ENCODE peak calls at places on chromosomes 16 and 17, in seven cellular contexts. G is stimulated activated naive CD8-positive, alpha-beta T cell treated with anti-CD3 and anti-CD28 coated beads, Interleukin-15, amount 100 ng/mL, for 72 hours; J is HFF-Myc; S is HS-5; E is psoas muscle; V is SK-N-DZ; L is GM03348. U is an unnamed sample.

GRCh38 chr17:66930933-66931332 is 33.6 kb upstream of the CACNG4 start:
- DNase-seq in G (no peak), J (no peak), S (no peak), E (no peak), V (no peak), L (no peak), U (no peak)

GRCh38 chr17:71402661-71403141 is 718.1 kb upstream of the SOX9 start:
- DNase-seq in G (no peak), J (no peak), S (no peak), E (no peak), V (peak), L (no peak), U (no peak)

GRCh38 chr16:12171206-12171605 is 194.7 kb downstream of the SNX29 start:
- DNase-seq in G (no peak), J (no peak), S (no peak), E (no peak), V (no peak), L (peak), U (no peak)

GRCh38 chr16:3456374-3456773 is 12.9 kb downstream of the NAA60 start:
- DNase-seq in G (no peak), J (no peak), S (no peak), E (no peak), V (no peak), L (no peak), U (no peak)

GRCh38 chr16:30350134-30350871 is 4.8 kb downstream of the CD2BP2 start:
- DNase-seq in G (peak), J (no peak), S (no peak), E (no peak), V (no peak), L (no peak), U (peak)

GRCh38 chr17:39838057-39838456 is 26.1 kb downstream of the IKZF3 start:
- DNase-seq in G (no peak), J (no peak), S (no peak), E (no peak), V (no peak), L (no peak), U (no peak)

GRCh38 chr16:20902426-20902825 is 1.9 kb downstream of the LYRM1 start:
- DNase-seq in G (no peak), J (no peak), S (no peak), E (no peak), V (no peak), L (no peak), U (no peak)

GRCh38 chr16:67170168-67170947 is at the start of gene NOL3:
- DNase-seq in G (peak), J (no peak), S (peak), E (peak), V (peak), L (peak), U (no peak)

GRCh38 chr17:7888184-7888920 is at the start of gene CHD3:
- DNase-seq in G (peak), J (no peak), S (no peak), E (no peak), V (peak), L (peak), U (no peak)

GRCh38 chr17:45718791-45719190 is 65.3 kb upstream of the CRHR1 start:
- DNase-seq in G (no peak), J (no peak), S (no peak), E (no peak), V (no peak), L (no peak), U (no peak)

GRCh38 chr17:60790205-60790604 is 112.6 kb downstream of the BCAS3 start:
- DNase-seq in G (no peak), J (no peak), S (no peak), E (no peak), V (no peak), L (no peak), U (no peak)

GRCh38 chr16:4303973-4304372 is 11.9 kb upstream of the GLIS2 start:
- DNase-seq in G (no peak), J (no peak), S (no peak), E (no peak), V (no peak), L (no peak), U (no peak)

GRCh38 chr17:71975998-71976649 is 144.7 kb upstream of the SOX9 start:
- DNase-seq in G (no peak), J (peak), S (peak), E (peak), V (peak), L (peak), U (no peak)

GRCh38 chr17:3672571-3672970 is 4.0 kb downstream of the EMC6 start:
- DNase-seq in G (no peak), J (no peak), S (no peak), E (no peak), V (no peak), L (no peak), U (no peak)

GRCh38 chr16:89972244-89973234 is 24.0 kb downstream of the DEF8 start:
- DNase-seq in G (peak), J (peak), S (no peak), E (peak), V (peak), L (peak), U (peak)

GRCh38 chr16:65781363-65781762 is 585.1 kb upstream of the CDH5 start:
- DNase-seq in G (no peak), J (no peak), S (no peak), E (no peak), V (peak), L (peak), U (no peak)

GRCh38 chr17:49162866-49163265 is 30.3 kb downstream of the B4GALNT2 start:
- DNase-seq in G (no peak), J (no peak), S (no peak), E (no peak), V (no peak), L (no peak), U (no peak)

GRCh38 chr17:66637491-66637890 is 197.4 kb upstream of the CACNG5 start:
- DNase-seq in G (no peak), J (no peak), S (no peak), E (no peak), V (no peak), L (no peak), U (no peak)

GRCh38 chr16:66315210-66315825 is 51.2 kb upstream of the CDH5 start:
- DNase-seq in G (peak), J (peak), S (peak), E (no peak), V (peak), L (peak), U (peak)

GRCh38 chr17:81961087-81961514 is at the start of gene NOTUM:
- DNase-seq in G (no peak), J (no peak), S (no peak), E (peak), V (no peak), L (peak), U (no peak)

GRCh38 chr16:11007714-11008240 is 63.4 kb downstream of the CLEC16A start:
- DNase-seq in G (no peak), J (no peak), S (no peak), E (no peak), V (no peak), L (no peak), U (no peak)

GRCh38 chr17:48725294-48726064 is 2.5 kb downstream of the PRAC2 start:
- DNase-seq in G (no peak), J (no peak), S (no peak), E (no peak), V (no peak), L (no peak), U (no peak)

GRCh38 chr16:49513040-49513439 is 139.4 kb downstream of the C16orf78 start:
- DNase-seq in G (no peak), J (no peak), S (no peak), E (peak), V (peak), L (no peak), U (no peak)

GRCh38 chr17:75181608-75182318 is 996 bp downstream of the SUMO2 start:
- DNase-seq in G (peak), J (no peak), S (no peak), E (no peak), V (no peak), L (peak), U (peak)

GRCh38 chr17:14559720-14560119 is 258.8 kb downstream of the HS3ST3B1 start:
- DNase-seq in G (no peak), J (no peak), S (no peak), E (no peak), V (no peak), L (no peak), U (no peak)

GRCh38 chr16:14560523-14560922 is 69.5 kb downstream of the PARN start:
- DNase-seq in G (no peak), J (no peak), S (no peak), E (no peak), V (no peak), L (no peak), U (no peak)

GRCh38 chr16:28321700-28322411 is 29.5 kb downstream of the SBK1 start:
- DNase-seq in G (peak), J (no peak), S (no peak), E (no peak), V (peak), L (peak), U (peak)

GRCh38 chr17:17681187-17681743 is at the start of gene RAI1:
- DNase-seq in G (peak), J (no peak), S (no peak), E (peak), V (peak), L (peak), U (peak)

GRCh38 chr17:15351925-15352324 is 10.5 kb upstream of the TEKT3 start:
- DNase-seq in G (no peak), J (no peak), S (peak), E (no peak), V (no peak), L (peak), U (no peak)

GRCh38 chr16:12188674-12189249 is 212.2 kb downstream of the SNX29 start:
- DNase-seq in G (no peak), J (no peak), S (no peak), E (no peak), V (no peak), L (peak), U (no peak)

GRCh38 chr17:76270127-76270592 is 5.0 kb downstream of the UBALD2 start:
- DNase-seq in G (peak), J (no peak), S (no peak), E (peak), V (no peak), L (no peak), U (no peak)

GRCh38 chr16:89360760-89361435 is 129.5 kb downstream of the ANKRD11 start:
- DNase-seq in G (peak), J (no peak), S (no peak), E (peak), V (no peak), L (no peak), U (peak)

GRCh38 chr16:19945934-19946333 is 61.3 kb upstream of the GPRC5B start:
- DNase-seq in G (no peak), J (no peak), S (no peak), E (no peak), V (no peak), L (no peak), U (no peak)

GRCh38 chr17:78144146-78144719 is 2.0 kb upstream of the C17orf99 start:
- DNase-seq in G (no peak), J (peak), S (no peak), E (peak), V (no peak), L (peak), U (no peak)

GRCh38 chr17:39057807-39058206 is 90.6 kb upstream of the FBXO47 start:
- DNase-seq in G (no peak), J (no peak), S (no peak), E (no peak), V (no peak), L (no peak), U (no peak)

GRCh38 chr16:30961384-30961783 is 3.8 kb downstream of the SETD1A start:
- DNase-seq in G (no peak), J (no peak), S (no peak), E (no peak), V (no peak), L (no peak), U (no peak)

GRCh38 chr17:21094298-21094704 is 32.5 kb upstream of the DHRS7B start:
- DNase-seq in G (no peak), J (no peak), S (no peak), E (no peak), V (no peak), L (no peak), U (no peak)

U was measured in stimulated activated naive B cell treated with anti-CD40 and anti-IgM and Interleukin-4, amounts not matched to agents 10 μg/mL and 1 μg/mL and 100 μg/mL, for 72 hours.